ENCODE peak calls at places on chromosomes 2 and 18, in four cellular contexts. P, D, C and U are unnamed samples.

GRCh38 chr2:144424559-144425240 is 95.2 kb downstream of the ZEB2 start:
- DNase-seq in P (no peak), D (no peak), C (no peak), U (no peak)

GRCh38 chr18:48589797-48590519 is 51.1 kb downstream of the CTIF start:
- DNase-seq in P (no peak), D (no peak), C (no peak), U (peak)

GRCh38 chr2:99507964-99508818 is 18.4 kb upstream of the REV1 start:
- DNase-seq in P (no peak), D (peak), C (no peak), U (no peak)

GRCh38 chr18:9869713-9870430 is 15.9 kb upstream of the TXNDC2 start:
- DNase-seq in P (no peak), D (peak), C (no peak), U (peak)

GRCh38 chr2:137888845-137889244 is 75.4 kb upstream of the HNMT start:
- DNase-seq in P (peak), D (peak), C (no peak), U (peak)

GRCh38 chr2:207903236-207903635 is 122.1 kb downstream of the PLEKHM3 start:
- DNase-seq in P (no peak), D (no peak), C (no peak), U (no peak)

GRCh38 chr2:12534646-12535263 is 182.0 kb upstream of the TRIB2 start:
- DNase-seq in P (no peak), D (no peak), C (no peak), U (no peak)

GRCh38 chr2:173254659-173255058 is 100.0 kb upstream of the CDCA7 start:
- DNase-seq in P (no peak), D (no peak), C (no peak), U (no peak)

GRCh38 chr2:125696573-125696972 is 959.4 kb upstream of the GYPC start:
- DNase-seq in P (no peak), D (no peak), C (no peak), U (no peak)

GRCh38 chr2:48114256-48114655 is 208.0 kb upstream of the FBXO11 start:
- DNase-seq in P (no peak), D (peak), C (no peak), U (peak)

GRCh38 chr2:211203986-211204385 is 647.6 kb downstream of the CPS1 start:
- DNase-seq in P (no peak), D (no peak), C (no peak), U (no peak)

GRCh38 chr2:10717630-10718029 is 3.8 kb upstream of the ATP6V1C2 start:
- DNase-seq in P (no peak), D (no peak), C (no peak), U (no peak)

GRCh38 chr2:714005-714741 is 37.0 kb upstream of the TMEM18 start:
- DNase-seq in P (no peak), D (peak), C (no peak), U (peak)

GRCh38 chr2:31373127-31373526 is 41.4 kb downstream of the XDH start:
- DNase-seq in P (no peak), D (no peak), C (no peak), U (no peak)

GRCh38 chr2:24642351-24642750 is 150.8 kb downstream of the PTRHD1 start:
- DNase-seq in P (no peak), D (no peak), C (no peak), U (no peak)

GRCh38 chr2:68807821-68808266 is 63.4 kb downstream of the BMP10 start:
- DNase-seq in P (no peak), D (peak), C (no peak), U (no peak)

GRCh38 chr18:76553715-76554603 is 58.9 kb upstream of the ZNF516 start:
- DNase-seq in P (no peak), D (peak), C (no peak), U (peak)

GRCh38 chr18:13376298-13376840 is 157.8 kb downstream of the LDLRAD4 start:
- DNase-seq in P (no peak), D (no peak), C (no peak), U (no peak)

GRCh38 chr2:127661949-127662510 is 13.3 kb downstream of the LIMS2 start:
- DNase-seq in P (peak), D (peak), C (no peak), U (no peak)

GRCh38 chr2:21234721-21235120 is 111.0 kb downstream of the TDRD15 start:
- DNase-seq in P (no peak), D (no peak), C (no peak), U (no peak)

GRCh38 chr2:196315388-196316049 is 144.1 kb upstream of the STK17B start:
- DNase-seq in P (no peak), D (no peak), C (no peak), U (no peak)

GRCh38 chr2:195594248-195594647 is 62.8 kb upstream of the SLC39A10 start:
- DNase-seq in P (no peak), D (no peak), C (no peak), U (no peak)

GRCh38 chr2:150426315-150426714 is 61.2 kb downstream of the RND3 start:
- DNase-seq in P (no peak), D (no peak), C (no peak), U (no peak)

GRCh38 chr2:138665932-138666331 is 114.3 kb downstream of the NXPH2 start:
- DNase-seq in P (no peak), D (no peak), C (no peak), U (no peak)

DNA sequence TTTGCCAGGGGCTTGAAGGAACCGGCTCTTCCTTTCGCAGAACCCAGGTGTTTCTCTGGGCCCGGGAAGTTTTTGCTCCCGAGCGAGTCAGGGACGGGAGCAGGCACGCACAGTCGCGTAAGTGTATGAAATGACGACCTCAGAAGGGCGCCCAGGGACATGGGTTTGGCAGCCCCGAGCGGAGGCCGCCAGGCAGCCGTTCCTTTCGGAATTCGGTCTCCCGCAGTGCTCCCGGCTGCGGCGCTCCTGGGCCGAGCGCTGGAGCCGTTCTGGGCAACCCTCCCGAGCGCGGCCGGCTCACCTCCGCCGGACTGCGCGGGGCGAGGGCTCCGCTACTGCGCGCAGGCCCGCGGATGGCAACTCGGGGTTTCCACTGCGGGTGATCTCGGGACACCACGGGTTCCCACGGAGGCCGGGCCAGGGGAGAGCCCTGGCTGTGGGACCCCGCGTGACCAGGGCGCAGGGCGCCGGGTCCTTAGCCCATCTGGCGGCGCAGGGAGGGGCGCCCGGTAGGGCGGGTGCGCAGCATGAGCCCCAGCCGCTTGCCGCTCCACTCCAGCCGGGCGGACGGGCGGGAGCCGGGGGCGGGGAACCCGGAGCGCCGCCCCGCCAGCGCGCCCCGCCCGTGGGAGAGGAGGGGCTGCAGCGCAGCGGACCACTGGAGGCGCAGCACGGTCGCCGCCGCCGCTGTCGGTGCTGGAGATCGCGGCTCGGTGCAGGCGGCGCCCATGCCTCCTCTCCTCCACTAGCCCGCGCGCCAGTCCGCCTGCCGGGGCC is at the start of gene OSBPL6:
- DNase-seq in P (peak), D (peak), C (peak), U (peak)
- TF ChIP-seq CTCF in P (no peak), D (no peak), C (peak), U (peak)

DNA sequence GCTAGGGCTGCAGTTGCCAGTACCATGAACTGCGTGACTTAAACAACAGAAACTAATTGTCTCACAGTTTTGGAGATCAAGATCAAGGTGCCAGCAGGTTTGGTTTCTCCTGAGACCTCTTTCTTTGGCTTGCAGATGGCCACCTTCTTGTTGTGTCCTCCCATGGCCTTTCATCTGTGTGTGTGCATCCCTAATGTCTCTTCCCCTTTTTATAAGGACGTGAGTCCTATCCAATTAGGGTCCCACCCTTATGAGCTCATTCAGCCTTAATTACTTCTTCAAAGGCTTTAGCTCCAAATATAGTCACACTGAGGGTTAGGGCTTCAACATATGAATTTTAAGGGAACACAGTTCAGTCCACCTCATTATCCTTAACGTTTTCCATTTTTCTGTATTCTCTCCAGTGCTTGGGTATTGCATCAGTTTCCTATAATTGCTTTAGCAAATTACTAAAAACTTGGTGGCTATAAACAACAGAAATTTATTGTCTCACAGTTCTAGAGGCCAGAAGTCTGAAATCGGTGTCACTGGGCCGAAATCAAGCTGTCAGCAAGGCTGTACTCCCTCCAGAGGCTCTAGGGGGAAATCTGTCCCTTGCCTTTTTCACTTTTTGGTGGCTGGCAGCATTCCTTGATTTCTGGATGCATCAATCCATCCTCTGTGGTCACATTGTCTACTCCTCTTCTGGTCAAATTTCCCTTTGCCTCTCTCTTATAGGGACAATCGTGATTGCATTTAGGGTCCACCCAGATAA is 34.1 kb downstream of the CDC42EP3 start:
- DNase-seq in P (no peak), D (peak), C (no peak), U (no peak)
- TF ChIP-seq POLR2A in P (no peak), D (no peak), C (no peak), U (no peak)

GRCh38 chr2:45029215-45029614 is 20.0 kb upstream of the SIX2 start:
- DNase-seq in P (no peak), D (no peak), C (no peak), U (no peak)

GRCh38 chr2:45028276-45028675 is 19.0 kb upstream of the SIX2 start:
- DNase-seq in P (no peak), D (no peak), C (no peak), U (no peak)

GRCh38 chr2:45027051-45027450 is 17.8 kb upstream of the SIX2 start:
- DNase-seq in P (no peak), D (no peak), C (no peak), U (no peak)

GRCh38 chr2:45020439-45020838 is 11.2 kb upstream of the SIX2 start:
- DNase-seq in P (no peak), D (no peak), C (no peak), U (no peak)

DNA sequence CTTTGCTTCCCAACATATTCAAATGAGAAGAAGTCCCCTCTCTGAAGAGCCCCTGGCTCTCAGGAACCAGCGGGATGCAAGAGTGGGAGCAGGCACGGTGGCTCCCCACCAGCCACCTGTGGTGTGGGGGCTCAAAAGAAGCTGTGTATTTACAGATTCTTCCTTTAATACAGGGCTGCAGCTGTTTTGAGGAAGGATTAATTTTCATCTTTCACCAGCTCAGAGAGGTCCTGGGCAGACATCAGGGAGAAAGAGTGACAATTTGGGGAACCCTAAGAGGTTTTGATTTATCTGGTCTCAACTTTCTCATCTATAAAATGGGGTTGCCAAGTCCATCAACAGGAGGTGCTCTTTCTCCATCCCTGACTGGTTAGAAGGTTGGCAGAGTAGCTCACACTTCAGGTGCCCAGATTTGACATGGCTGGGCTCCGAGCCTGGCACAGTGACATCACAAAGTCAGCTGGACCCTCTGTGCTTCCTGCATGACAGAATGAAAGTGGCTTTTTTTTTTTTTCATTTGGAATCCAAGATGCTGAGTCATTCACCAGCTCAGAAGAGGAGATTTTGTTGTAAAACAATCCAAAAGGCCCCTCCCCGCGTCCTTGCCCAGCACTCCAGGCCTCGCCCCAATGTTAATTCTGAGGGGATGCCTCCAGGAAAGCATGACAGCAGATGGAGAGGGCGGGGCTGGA is 15.5 kb upstream of the SIX2 start:
- DNase-seq in P (no peak), D (peak), C (no peak), U (peak)
- TF ChIP-seq CTCF in P (no peak), D (no peak), C (no peak), U (peak)

DNA sequence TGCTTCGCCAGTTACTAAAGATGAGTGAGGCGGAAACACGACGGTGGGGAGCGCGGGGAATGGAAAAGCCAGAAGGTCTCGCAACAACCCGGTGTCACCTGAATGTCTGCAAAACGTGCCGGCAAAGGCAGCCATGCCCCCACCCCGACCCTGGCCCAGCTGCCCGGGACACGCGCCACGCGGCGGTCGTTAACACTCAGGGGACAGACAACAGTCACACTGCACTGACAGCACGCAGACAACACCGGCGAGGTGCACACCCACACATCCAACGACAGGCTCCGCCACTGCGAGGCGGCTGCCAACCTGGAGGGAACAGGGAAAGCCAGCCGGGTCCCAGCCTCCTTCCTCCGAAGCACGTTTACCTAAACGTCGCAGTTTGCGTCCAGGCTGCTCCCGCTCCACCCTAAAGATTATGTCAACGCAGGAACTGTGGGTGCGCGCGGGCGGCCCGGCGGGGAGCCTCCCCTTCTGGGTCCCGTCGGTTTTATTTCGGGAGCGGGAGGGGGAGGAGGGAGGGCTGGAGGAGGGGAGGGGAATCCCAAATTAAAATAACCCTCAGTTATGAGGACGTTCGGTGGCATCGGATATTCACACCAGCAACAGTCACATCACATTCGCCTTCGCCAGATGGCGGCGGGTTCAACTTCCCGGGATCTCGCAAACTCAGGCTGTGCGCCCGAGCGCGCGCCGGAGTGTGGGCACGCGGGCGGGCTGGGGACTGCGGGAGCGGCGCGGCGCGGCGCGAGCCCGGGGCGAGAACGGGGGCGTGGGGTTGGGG is 694 bp downstream of the PTGR3 start:
- DNase-seq in P (peak), D (peak), C (peak), U (peak)
- TF ChIP-seq POLR2A in P (no peak), D (no peak), C (peak), U (peak)

GRCh38 chr2:216163518-216163917 is 54.4 kb downstream of the XRCC5 start:
- DNase-seq in P (no peak), D (no peak), C (no peak), U (no peak)
- TF ChIP-seq CTCF in P (no peak), D (no peak), C (no peak), U (no peak)

DNA sequence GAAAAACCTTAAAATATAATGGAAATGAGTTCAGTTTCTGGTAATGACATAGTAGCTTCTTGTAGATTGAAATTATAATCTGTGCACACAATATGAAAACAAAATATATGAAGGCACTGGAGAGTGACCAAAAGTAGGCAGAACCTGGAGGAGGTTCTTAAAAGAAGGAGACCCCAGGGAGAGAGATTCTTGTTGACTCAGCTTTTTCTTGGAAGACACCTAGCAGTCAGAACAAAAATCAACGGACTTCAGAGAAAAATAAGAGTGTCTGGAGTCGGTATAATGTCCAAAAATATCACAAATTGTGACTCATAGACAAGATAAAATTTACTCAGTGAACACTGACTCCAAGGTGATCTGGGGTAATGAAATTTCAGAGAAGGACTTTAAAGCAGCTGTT is 286.5 kb downstream of the CCDC178 start:
- DNase-seq in P (no peak), D (no peak), C (no peak), U (no peak)
- TF ChIP-seq POLR2A in P (no peak), D (no peak), C (no peak), U (no peak)

GRCh38 chr2:72668647-72669046 is 157.2 kb downstream of the EXOC6B start:
- DNase-seq in P (no peak), D (no peak), C (no peak), U (no peak)
- TF ChIP-seq CTCF in P (no peak), D (no peak), C (no peak), U (no peak)